ENCODE peak calls at places on chromosomes 4 and X, in six cellular contexts. H, B, V, I, U and A are unnamed samples.

GRCh38 chr4:1502976-1503375 is 96.7 kb upstream of the NKX1-1 start:
- DNase-seq in B (no peak), H (no peak), U (no peak), V (peak; percentile 39), I (no peak), A (no peak)

GRCh38 chrX:77749695-77750094 is 36.3 kb downstream of the ATRX start:
- DNase-seq in U (no peak), H (no peak), B (no peak), I (no peak), V (no peak), A (no peak)

GRCh38 chrX:52359614-52360232 is 9.1 kb upstream of the XAGE2 start:
- DNase-seq in B (no peak), U (no peak), I (no peak), V (no peak), H (no peak), A (no peak)

GRCh38 chr4:63275491-63275890 is 1133.8 kb downstream of the TECRL start:
- DNase-seq in B (no peak), H (no peak), I (no peak), V (peak; percentile 24), U (no peak), A (no peak)

GRCh38 chrX:132610536-132610935 is 121.7 kb upstream of the MBNL3 start:
- DNase-seq in U (no peak), V (no peak), H (no peak), I (no peak), B (no peak), A (no peak)

GRCh38 chr4:41155194-41155830 is 59.0 kb downstream of the APBB2 start:
- DNase-seq in B (no peak), H (no peak), V (no peak), U (no peak), I (no peak), A (no peak)

GRCh38 chrX:53318766-53319353 is 37.5 kb upstream of the IQSEC2 start:
- DNase-seq in V (no peak), H (no peak), B (no peak), I (no peak), U (no peak), A (no peak)

GRCh38 chrX:23008431-23009099 is 8.8 kb downstream of the DDX53 start:
- DNase-seq in B (no peak), H (no peak), I (no peak), V (no peak), U (no peak), A (no peak)

GRCh38 chr4:186481998-186482790 is 73.2 kb downstream of the MTNR1A start:
- DNase-seq in H (no peak), V (no peak), B (no peak), U (no peak), I (no peak), A (no peak)

GRCh38 chr4:149344436-149344835 is 471.2 kb downstream of the IQCM start:
- DNase-seq in H (no peak), V (no peak), I (no peak), B (no peak), U (no peak), A (no peak)

GRCh38 chr4:55673424-55673823 is 37.3 kb upstream of the NMU start:
- DNase-seq in H (no peak), V (no peak), U (no peak), B (no peak), I (no peak), A (no peak)

GRCh38 chrX:106177106-106177981 is 9.2 kb downstream of the PWWP3B start:
- DNase-seq in B (no peak), I (no peak), U (peak; percentile 6), H (peak; percentile 49), V (no peak), A (no peak)

GRCh38 chrX:619451-619811 is 11.2 kb upstream of the SHOX start:
- DNase-seq in U (no peak), I (no peak), H (no peak), B (no peak), V (no peak), A (no peak)

GRCh38 chr4:56215138-56215793 is 172.0 kb downstream of the AASDH start:
- DNase-seq in V (no peak), H (no peak), U (no peak), I (no peak), B (no peak), A (no peak)

GRCh38 chrX:153608821-153609220 is 9.9 kb upstream of the CCNQ start:
- DNase-seq in I (no peak), B (no peak), U (no peak), H (no peak), V (no peak), A (no peak)

GRCh38 chr4:119498520-119498919 is 130.1 kb downstream of the PDE5A start:
- DNase-seq in U (peak; percentile 22), H (peak; percentile 71), I (no peak), V (no peak), B (no peak), A (no peak)

GRCh38 chr4:19532120-19532848 is 719.4 kb upstream of the SLIT2 start:
- DNase-seq in B (no peak), V (no peak), I (no peak), H (no peak), U (no peak), A (no peak)